ENCODE peak calls at places on chromosomes 2 and 18, in ten cellular contexts. Q is Daoy, X is WTC11, A is thoracic aorta, G is A549, L is RKO, C is astrocyte, E is HFFc6, S is AG09319, Y is lung. H is an unnamed sample.
A peak's percentile ranks its signal among the peaks of the same experiment; 100 is the strongest.

GRCh38 chr2:142495141-142495540 is 364.3 kb upstream of the LRP1B start:
- DNase-seq in Q (no peak), X (no peak), A (no peak), G (no peak), L (no peak), C (no peak), E (no peak), S (no peak), Y (no peak), H (no peak)

GRCh38 chr18:59779979-59780378 is 82.8 kb upstream of the CCBE1 start:
- DNase-seq in Q (peak; percentile 45), X (no peak), A (no peak), G (no peak), L (peak; percentile 2), C (peak; percentile 91), E (peak; percentile 86), S (no peak), Y (no peak), H (peak; percentile 59)

GRCh38 chr18:46356278-46357033 is 252.3 kb downstream of the HAUS1 start:
- DNase-seq in Q (no peak), X (no peak), A (no peak), G (no peak), L (no peak), C (no peak), E (no peak), S (no peak), Y (no peak), H (no peak)

GRCh38 chr18:28040216-28040615 is 136.7 kb downstream of the CDH2 start:
- DNase-seq in Q (no peak), X (no peak), A (no peak), G (no peak), L (no peak), C (no peak), E (no peak), S (no peak), Y (no peak), H (no peak)

GRCh38 chr2:1940660-1941059 is 196.3 kb upstream of the PXDN start:
- DNase-seq in Q (peak; percentile 64), X (no peak), A (no peak), G (no peak), L (no peak), C (peak; percentile 42), E (no peak), S (no peak), Y (peak; percentile 44), H (no peak)

GRCh38 chr18:22964116-22964515 is 31.0 kb downstream of the RBBP8 start:
- DNase-seq in Q (no peak), X (no peak), A (no peak), G (no peak), L (no peak), C (peak; percentile 34), E (no peak), S (no peak), Y (no peak), H (no peak)

GRCh38 chr18:73461780-73462059 is 593.9 kb upstream of the NETO1 start:
- DNase-seq in Q (peak; percentile 16), X (no peak), A (no peak), G (no peak), L (no peak), C (peak; percentile 23), E (peak; percentile 23), S (no peak), Y (no peak), H (no peak)

GRCh38 chr18:58755304-58756010 is 84.2 kb downstream of the MALT1 start:
- DNase-seq in Q (no peak), X (no peak), A (no peak), G (no peak), L (no peak), C (no peak), E (no peak), S (no peak), Y (no peak), H (no peak)

GRCh38 chr2:16223071-16223470 is 282.7 kb downstream of the MYCN start:
- DNase-seq in Q (no peak), X (no peak), A (no peak), G (no peak), L (no peak), C (no peak), E (no peak), S (no peak), Y (no peak), H (no peak)

GRCh38 chr2:162123806-162124758 is 28.0 kb downstream of the GCG start:
- DNase-seq in Q (peak; percentile 32), X (no peak), A (no peak), G (peak; percentile 51), L (peak; percentile 62), C (no peak), E (peak; percentile 57), S (no peak), Y (no peak), H (no peak)

GRCh38 chr2:981759-982158 is 31.1 kb downstream of the SNTG2 start:
- DNase-seq in Q (no peak), X (no peak), A (no peak), G (no peak), L (no peak), C (no peak), E (no peak), S (no peak), Y (no peak), H (no peak)

GRCh38 chr2:60406192-60406591 is 147.3 kb downstream of the BCL11A start:
- DNase-seq in Q (no peak), X (no peak), A (no peak), G (no peak), L (no peak), C (no peak), E (no peak), S (no peak), Y (no peak), H (no peak)

GRCh38 chr2:241270531-241270930 is 44.9 kb downstream of the HDLBP start:
- DNase-seq in Q (no peak), X (no peak), A (no peak), G (no peak), L (no peak), C (no peak), E (no peak), S (no peak), Y (no peak), H (no peak)

GRCh38 chr2:167759531-167759930 is 487.9 kb downstream of the STK39 start:
- DNase-seq in Q (no peak), X (peak; percentile 22), A (no peak), G (no peak), L (no peak), C (no peak), E (no peak), S (no peak), Y (no peak), H (no peak)

GRCh38 chr2:38806001-38806400 is 28.0 kb downstream of the GEMIN6 start:
- DNase-seq in Q (no peak), X (no peak), A (no peak), G (no peak), L (no peak), C (no peak), E (no peak), S (no peak), Y (no peak), H (no peak)

GRCh38 chr2:11343626-11344341 is 652 bp downstream of the ROCK2 start:
- DNase-seq in Q (peak; percentile 53), X (peak; percentile 54), A (no peak), G (peak; percentile 68), L (peak; percentile 70), C (peak; percentile 12), E (no peak), S (no peak), Y (peak; percentile 57), H (peak; percentile 27)

H was measured in HS-27A.